ENCODE peak calls at places on chromosomes 6 and 20, in ten cellular contexts. G is cardiac muscle cell, V is HCT116, J is lower lobe of right lung, I is stomach, O is endodermal cell, X is thyroid gland, B is pancreas, Y is H1, E is brain microvascular endothelial cell. Z is an unnamed sample. For H3K36me3, the result is how much of the 10 kb centered on the place peaks cover.

GRCh38 chr6:111846511-111847409 is 26.5 kb downstream of the FYN start:
- DNase-seq in G (no peak), V (no peak), J (no peak), I (no peak), O (no peak), X (peak), B (no peak), Y (no peak), E (no peak), Z (no peak)

GRCh38 chr6:168279403-168279935 is 40.1 kb downstream of the DACT2 start:
- DNase-seq in G (no peak), V (no peak), J (no peak), I (no peak), O (no peak), X (no peak), B (no peak), Y (no peak), E (no peak), Z (no peak)

GRCh38 chr6:1200706-1201105 is 111.2 kb upstream of the FOXQ1 start:
- DNase-seq in G (no peak), V (peak), J (no peak), I (no peak), O (no peak), X (no peak), B (no peak), Y (no peak), E (no peak), Z (no peak)

GRCh38 chr6:9520417-9521151 is 894.3 kb downstream of the TFAP2A start:
- DNase-seq in G (no peak), V (peak), J (no peak), I (no peak), O (no peak), X (no peak), B (no peak), Y (no peak), E (peak), Z (no peak)

GRCh38 chr6:125789576-125790402 is 971 bp upstream of the NCOA7 start:
- DNase-seq in G (peak), V (no peak), J (peak), I (peak), O (peak), X (peak), B (peak), Y (peak), E (peak), Z (peak)

GRCh38 chr6:167113935-167114910 is 8.7 kb upstream of the CCR6 start:
- DNase-seq in G (no peak), V (no peak), J (no peak), I (no peak), O (no peak), X (no peak), B (no peak), Y (no peak), E (no peak), Z (peak)

GRCh38 chr6:140572129-140572528 is 1197.7 kb upstream of the CITED2 start:
- DNase-seq in G (no peak), V (no peak), J (no peak), I (no peak), O (no peak), X (no peak), B (no peak), Y (no peak), E (peak), Z (no peak)

GRCh38 chr20:10940941-10941340 is 267.1 kb upstream of the JAG1 start:
- DNase-seq in G (no peak), V (no peak), J (no peak), I (no peak), O (no peak), X (no peak), B (no peak), Y (no peak), E (no peak), Z (no peak)

GRCh38 chr20:23160536-23161243 is 74.6 kb upstream of the CD93 start:
- DNase-seq in G (no peak), V (no peak), J (no peak), I (peak), O (peak), X (peak), B (no peak), Y (peak), E (no peak), Z (no peak)

GRCh38 chr6:138517635-138518034 is 18.3 kb upstream of the NHSL1 start:
- DNase-seq in G (no peak), V (peak), J (peak), I (peak), O (peak), X (peak), B (no peak), Y (peak), E (no peak), Z (peak)

GRCh38 chr6:83962592-83962991 is 71.0 kb upstream of the MRAP2 start:
- DNase-seq in G (no peak), V (no peak), J (no peak), I (no peak), O (no peak), X (no peak), B (no peak), Y (no peak), E (no peak), Z (no peak)

GRCh38 chr6:70686548-70687133 is 19.0 kb downstream of the SMAP1 start:
- DNase-seq in G (peak), V (no peak), J (no peak), I (no peak), O (no peak), X (no peak), B (no peak), Y (no peak), E (peak), Z (peak)

GRCh38 chr6:11586574-11586973 is 49.0 kb downstream of the TMEM170B start:
- DNase-seq in G (no peak), V (no peak), J (no peak), I (no peak), O (peak), X (no peak), B (no peak), Y (no peak), E (peak), Z (no peak)

GRCh38 chr20:47863531-47863930 is 78.2 kb upstream of the SULF2 start:
- DNase-seq in G (no peak), V (no peak), J (no peak), I (no peak), O (no peak), X (no peak), B (no peak), Y (no peak), E (no peak), Z (no peak)

GRCh38 chr20:58911970-58912369 is 59.5 kb downstream of the GNAS start:
- DNase-seq in G (no peak), V (no peak), J (no peak), I (no peak), O (no peak), X (no peak), B (no peak), Y (no peak), E (no peak), Z (no peak)

GRCh38 chr20:58909585-58909984 is 57.1 kb downstream of the GNAS start:
- DNase-seq in G (no peak), V (no peak), J (no peak), I (no peak), O (no peak), X (no peak), B (no peak), Y (no peak), E (no peak), Z (no peak)

GRCh38 chr20:58913079-58913478 is 60.6 kb downstream of the GNAS start:
- DNase-seq in G (no peak), V (no peak), J (no peak), I (no peak), O (no peak), X (no peak), B (no peak), Y (no peak), E (no peak), Z (no peak)

GRCh38 chr20:58910473-58910872 is 58.0 kb downstream of the GNAS start:
- DNase-seq in G (no peak), V (no peak), J (no peak), I (no peak), O (no peak), X (no peak), B (no peak), Y (no peak), E (no peak), Z (no peak)

GRCh38 chr20:58911309-58911708 is 58.8 kb downstream of the GNAS start:
- DNase-seq in G (no peak), V (no peak), J (no peak), I (no peak), O (no peak), X (no peak), B (no peak), Y (no peak), E (no peak), Z (no peak)
- H3K36me3 ChIP-seq in G (under half), V (under half), J (half or more), I (under half), O (half or more), X (under half), B (under half), Y (under half), E (half or more), Z (under half)

DNA sequence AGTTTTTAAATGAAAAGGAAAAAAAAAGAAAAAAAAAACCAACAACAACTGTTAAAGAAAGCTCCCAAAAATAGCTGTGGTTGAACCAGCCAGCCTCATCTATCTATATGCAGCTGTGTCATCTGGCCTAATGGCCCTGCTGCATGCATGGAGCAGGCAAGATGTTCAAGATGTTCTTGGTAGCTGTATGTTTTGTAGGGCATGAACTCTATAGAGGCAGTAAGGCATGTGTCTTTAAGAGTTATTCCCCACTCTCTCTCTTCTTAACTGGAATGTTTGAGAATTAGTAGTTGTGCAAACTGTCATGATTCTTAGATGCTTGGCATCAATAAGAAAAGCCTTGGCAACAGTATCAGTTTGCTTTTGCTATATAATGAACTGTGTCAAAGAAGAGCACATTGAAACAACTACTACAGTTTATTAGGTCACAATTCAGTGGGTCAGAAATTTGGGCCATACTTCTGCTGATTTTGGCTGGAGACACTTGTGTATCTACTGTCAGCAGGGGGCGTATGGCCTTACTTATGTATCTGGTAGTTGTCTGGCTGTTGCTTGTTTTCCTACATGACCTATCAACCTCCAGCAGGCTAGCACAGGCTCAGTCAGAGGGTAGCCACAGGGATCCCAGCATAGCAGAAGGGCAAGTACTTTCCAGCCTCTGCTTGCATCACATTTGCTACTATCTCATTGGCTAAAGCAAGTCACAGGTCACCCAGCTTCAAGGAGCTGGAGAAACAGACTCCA is 56.1 kb upstream of the LAMP5 start:
- DNase-seq in G (peak), V (peak), J (no peak), I (peak), O (peak), X (no peak), B (no peak), Y (peak), E (peak), Z (no peak)
- TF ChIP-seq CTCF in G (peak), V (peak), J (peak), I (no peak), O (peak), X (no peak), B (no peak), Y (peak), E (peak), Z (no peak)

GRCh38 chr6:135182993-135183531 is 2.0 kb downstream of the MYB start:
- DNase-seq in G (no peak), V (no peak), J (peak), I (peak), O (no peak), X (peak), B (peak), Y (peak), E (no peak), Z (peak)

GRCh38 chr6:135183532-135184440 is 2.7 kb downstream of the MYB start:
- DNase-seq in G (peak), V (peak), J (peak), I (peak), O (peak), X (peak), B (peak), Y (peak), E (peak), Z (peak)

GRCh38 chr6:135186255-135186654 is 5.1 kb downstream of the MYB start:
- DNase-seq in G (no peak), V (no peak), J (no peak), I (no peak), O (no peak), X (no peak), B (no peak), Y (no peak), E (no peak), Z (no peak)

GRCh38 chr6:135187372-135187771 is 6.3 kb downstream of the MYB start:
- DNase-seq in G (no peak), V (no peak), J (no peak), I (no peak), O (no peak), X (no peak), B (no peak), Y (no peak), E (no peak), Z (no peak)

GRCh38 chr6:135185483-135185882 is 4.4 kb downstream of the MYB start:
- DNase-seq in G (no peak), V (no peak), J (no peak), I (no peak), O (no peak), X (no peak), B (no peak), Y (no peak), E (no peak), Z (no peak)
- H3K36me3 ChIP-seq in G (under half), V (under half), J (under half), I (under half), O (under half), X (under half), B (under half), Y (under half), E (under half), Z (under half)

DNA sequence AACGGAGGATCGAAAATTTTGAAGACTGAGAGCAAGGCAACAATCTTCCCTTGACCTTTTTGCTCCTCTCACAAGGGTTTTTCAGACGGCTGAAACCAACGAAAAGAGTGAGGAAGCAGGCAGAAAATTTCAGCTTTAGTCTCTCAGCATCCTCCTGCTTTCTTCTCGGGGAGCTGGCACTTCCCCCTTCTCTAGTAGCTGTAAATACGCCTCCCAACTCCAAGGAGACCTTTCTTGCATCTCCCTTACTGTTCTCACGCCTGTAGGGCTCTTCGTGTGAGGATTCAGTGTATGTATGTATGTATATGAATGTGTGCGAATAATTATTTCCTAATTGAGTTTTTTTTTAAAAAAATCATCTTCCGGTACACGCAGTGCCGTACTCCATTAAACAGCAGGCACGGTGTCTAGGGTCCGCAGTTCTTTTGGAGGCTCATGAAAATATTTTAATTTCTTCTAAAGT is 85.3 kb downstream of the HFE start:
- DNase-seq in G (peak), V (no peak), J (no peak), I (no peak), O (no peak), X (no peak), B (no peak), Y (no peak), E (no peak), Z (no peak)
- TF ChIP-seq CTCF in G (no peak), V (no peak), J (no peak), I (no peak), O (no peak), X (no peak), B (no peak), Y (no peak), E (no peak), Z (no peak)